ENCODE peak calls at places on chromosomes 12 and 14, in nine cellular contexts. H, X, Z, W, C, O, N, A and Q are unnamed samples.

GRCh38 chr12:13088503-13088902 is 15.0 kb downstream of the GSG1 start:
- DNase-seq in H (no peak), X (no peak), Z (no peak), W (no peak), C (no peak), O (no peak), N (no peak), A (no peak), Q (no peak)

GRCh38 chr14:103372552-103373304 is 12.5 kb upstream of the MARK3 start:
- DNase-seq in H (peak), X (peak), Z (peak), W (peak), C (no peak), O (peak), N (no peak), A (no peak), Q (no peak)

GRCh38 chr12:24769682-24770081 is 179.2 kb downstream of the BCAT1 start:
- DNase-seq in H (no peak), X (no peak), Z (no peak), W (no peak), C (no peak), O (no peak), N (no peak), A (no peak), Q (no peak)

GRCh38 chr12:12676605-12677004 is 19.4 kb downstream of the GPR19 start:
- DNase-seq in H (no peak), X (no peak), Z (no peak), W (no peak), C (no peak), O (no peak), N (no peak), A (no peak), Q (no peak)

GRCh38 chr14:22613091-22613695 is 15.1 kb downstream of the ABHD4 start:
- DNase-seq in H (no peak), X (no peak), Z (no peak), W (no peak), C (no peak), O (no peak), N (no peak), A (no peak), Q (no peak)

GRCh38 chr12:132429122-132429931 is 60.6 kb upstream of the FBRSL1 start:
- DNase-seq in H (no peak), X (no peak), Z (no peak), W (no peak), C (no peak), O (no peak), N (no peak), A (no peak), Q (peak)

GRCh38 chr12:39619316-39619659 is 315 bp downstream of the ABCD2 start:
- DNase-seq in H (no peak), X (no peak), Z (no peak), W (no peak), C (peak), O (no peak), N (no peak), A (peak), Q (peak)

GRCh38 chr14:89032086-89032649 is 207.7 kb downstream of the TTC8 start:
- DNase-seq in H (no peak), X (no peak), Z (no peak), W (no peak), C (no peak), O (no peak), N (no peak), A (no peak), Q (no peak)

GRCh38 chr12:132286912-132287311 is 42.5 kb downstream of the GALNT9 start:
- DNase-seq in H (peak), X (peak), Z (no peak), W (no peak), C (no peak), O (no peak), N (no peak), A (no peak), Q (no peak)

GRCh38 chr14:93970589-93970966 is 5.8 kb downstream of the ASB2 start:
- DNase-seq in H (peak), X (no peak), Z (no peak), W (no peak), C (peak), O (no peak), N (no peak), A (peak), Q (peak)

GRCh38 chr12:57008113-57008687 is 1.9 kb upstream of the ZBTB39 start:
- DNase-seq in H (peak), X (peak), Z (peak), W (no peak), C (no peak), O (no peak), N (no peak), A (peak), Q (peak)

GRCh38 chr14:79040742-79041249 is 870.6 kb downstream of the NRXN3 start:
- DNase-seq in H (no peak), X (no peak), Z (no peak), W (no peak), C (no peak), O (no peak), N (no peak), A (no peak), Q (no peak)

GRCh38 chr12:115791331-115791730 is 486.2 kb downstream of the MED13L start:
- DNase-seq in H (no peak), X (no peak), Z (no peak), W (no peak), C (no peak), O (no peak), N (no peak), A (no peak), Q (no peak)

GRCh38 chr14:50943261-50943942 is 881 bp downstream of the PYGL start:
- DNase-seq in H (peak), X (no peak), Z (no peak), W (no peak), C (no peak), O (no peak), N (peak), A (no peak), Q (no peak)

GRCh38 chr12:10501031-10501430 is 4.7 kb upstream of the EIF2S3B start:
- DNase-seq in H (peak), X (no peak), Z (no peak), W (no peak), C (no peak), O (peak), N (no peak), A (peak), Q (no peak)

GRCh38 chr14:60656755-60657608 is 7.7 kb upstream of the SIX1 start:
- DNase-seq in H (peak), X (no peak), Z (peak), W (no peak), C (no peak), O (no peak), N (no peak), A (peak), Q (peak)

GRCh38 chr12:47276253-47277070 is 196.7 kb upstream of the AMIGO2 start:
- DNase-seq in H (peak), X (no peak), Z (no peak), W (no peak), C (peak), O (peak), N (peak), A (peak), Q (no peak)

DNA sequence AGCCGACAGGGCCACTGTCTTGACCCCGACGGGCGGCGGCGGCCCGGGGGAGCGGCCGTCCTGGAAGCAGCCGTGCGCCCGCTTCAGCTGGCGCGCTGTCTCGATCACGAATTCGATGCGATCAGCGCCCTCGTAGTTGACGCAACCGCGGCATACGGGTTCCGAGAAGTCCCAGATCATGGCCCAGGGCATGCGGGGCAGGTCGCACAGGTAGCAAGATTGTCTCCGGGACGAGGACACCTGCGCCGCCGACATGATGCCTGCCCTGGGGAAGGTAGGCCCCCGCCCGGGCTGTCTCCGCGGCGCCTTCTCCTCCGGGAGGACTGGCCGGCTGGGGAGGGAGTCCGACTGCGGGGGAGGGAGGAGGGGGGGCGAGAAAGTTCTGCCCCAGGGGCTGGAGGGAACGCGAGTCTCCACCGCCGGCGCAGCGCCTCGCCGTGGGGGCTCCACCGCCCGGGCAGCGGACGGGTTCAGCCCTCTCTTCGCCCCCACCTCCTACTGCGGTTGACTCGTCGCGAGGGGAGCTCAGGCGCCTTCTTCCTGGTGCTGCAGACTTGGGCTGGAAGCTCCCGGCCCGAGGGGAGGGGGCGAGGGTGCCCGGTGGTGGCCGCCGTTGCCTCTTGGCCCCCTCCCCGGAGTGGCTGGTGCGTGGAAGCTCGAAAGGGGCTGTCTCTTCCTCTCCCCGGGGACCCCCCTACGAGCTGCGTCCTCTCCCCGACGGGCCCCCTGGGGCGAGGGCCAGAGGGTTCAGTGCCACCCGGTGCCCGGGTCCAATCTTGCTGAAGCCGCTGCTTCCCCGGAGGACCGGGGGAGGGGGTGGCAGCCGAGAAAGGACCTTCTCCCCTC is 747 bp downstream of the IRF2BPL start:
- DNase-seq in H (no peak), X (peak), Z (peak), W (no peak), C (peak), O (no peak), N (no peak), A (peak), Q (peak)
- TF ChIP-seq CTCF in H (peak), X (no peak), Z (peak), W (no peak), C (peak), O (peak), N (no peak), A (peak), Q (peak)

GRCh38 chr12:53688134-53688533 is 12.3 kb upstream of the ATP5MC2 start:
- DNase-seq in H (no peak), X (no peak), Z (no peak), W (no peak), C (no peak), O (no peak), N (no peak), A (no peak), Q (no peak)
- TF ChIP-seq CTCF in H (no peak), X (no peak), Z (no peak), W (no peak), C (no peak), O (no peak), N (no peak), A (no peak), Q (no peak)

GRCh38 chr14:105885561-105886320 is 359.4 kb downstream of the TMEM121 start:
- DNase-seq in H (no peak), X (no peak), Z (no peak), W (no peak), C (peak), O (no peak), N (no peak), A (no peak), Q (no peak)

GRCh38 chr14:105888151-105888550 is 361.8 kb downstream of the TMEM121 start:
- DNase-seq in H (no peak), X (no peak), Z (no peak), W (no peak), C (peak), O (no peak), N (no peak), A (no peak), Q (no peak)

GRCh38 chr14:105882626-105883025 is 356.2 kb downstream of the TMEM121 start:
- DNase-seq in H (no peak), X (no peak), Z (no peak), W (no peak), C (peak), O (no peak), N (no peak), A (no peak), Q (no peak)

GRCh38 chr14:105883066-105884005 is 357.0 kb downstream of the TMEM121 start:
- DNase-seq in H (no peak), X (no peak), Z (no peak), W (no peak), C (peak), O (no peak), N (no peak), A (no peak), Q (no peak)

DNA sequence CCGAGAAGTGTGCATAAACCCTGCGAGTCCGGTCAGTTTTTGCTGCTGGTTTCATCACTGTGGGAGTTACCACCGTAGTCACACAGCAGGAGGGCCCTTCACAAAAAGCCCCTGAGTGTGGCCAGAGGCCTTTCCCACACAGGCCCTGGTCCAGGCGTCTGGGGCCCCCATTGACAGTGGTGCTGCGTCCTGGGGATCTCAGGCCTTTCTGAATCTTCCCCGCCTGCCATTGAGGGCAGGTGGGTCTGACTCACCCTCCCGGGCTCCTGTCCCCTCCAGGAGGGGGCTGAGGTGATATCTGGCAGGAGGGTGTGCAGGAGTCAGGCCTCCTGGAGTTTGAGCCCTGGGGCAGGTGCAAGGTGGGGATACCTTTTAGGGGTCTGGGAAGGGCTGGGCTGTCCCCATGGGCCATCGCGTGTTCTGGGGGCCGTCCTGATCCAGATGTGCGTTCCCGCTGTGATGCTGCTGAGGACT is 358.5 kb downstream of the TMEM121 start:
- DNase-seq in H (no peak), X (no peak), Z (no peak), W (no peak), C (peak), O (no peak), N (no peak), A (no peak), Q (no peak)
- TF ChIP-seq CTCF in H (no peak), X (no peak), Z (no peak), W (no peak), C (no peak), O (no peak), N (no peak), A (no peak), Q (no peak)

GRCh38 chr14:54689928-54690327 is 123.0 kb downstream of the SAMD4A start:
- DNase-seq in H (no peak), X (no peak), Z (no peak), W (no peak), C (no peak), O (no peak), N (no peak), A (no peak), Q (no peak)

GRCh38 chr14:54686219-54686870 is 119.4 kb downstream of the SAMD4A start:
- DNase-seq in H (no peak), X (peak), Z (peak), W (peak), C (no peak), O (peak), N (peak), A (no peak), Q (no peak)

GRCh38 chr14:54686871-54687749 is 120.2 kb downstream of the SAMD4A start:
- DNase-seq in H (no peak), X (no peak), Z (no peak), W (no peak), C (no peak), O (no peak), N (no peak), A (no peak), Q (no peak)

GRCh38 chr14:54688229-54688628 is 121.3 kb downstream of the SAMD4A start:
- DNase-seq in H (no peak), X (no peak), Z (no peak), W (no peak), C (no peak), O (no peak), N (no peak), A (no peak), Q (no peak)

GRCh38 chr14:54687750-54688119 is 120.8 kb downstream of the SAMD4A start:
- DNase-seq in H (no peak), X (no peak), Z (no peak), W (no peak), C (no peak), O (no peak), N (no peak), A (no peak), Q (no peak)
- TF ChIP-seq CTCF in H (no peak), X (no peak), Z (no peak), W (no peak), C (no peak), O (no peak), N (no peak), A (no peak), Q (no peak)

GRCh38 chr12:60257063-60257462 is 661.2 kb downstream of the SLC16A7 start:
- DNase-seq in H (peak), X (peak), Z (peak), W (no peak), C (no peak), O (peak), N (no peak), A (no peak), Q (no peak)
- TF ChIP-seq CTCF in H (no peak), X (peak), Z (no peak), W (no peak), C (no peak), O (peak), N (no peak), A (no peak), Q (peak)

GRCh38 chr14:56117765-56118610 is at the start of gene PELI2:
- DNase-seq in H (no peak), X (peak), Z (peak), W (no peak), C (peak), O (no peak), N (peak), A (peak), Q (peak)
- TF ChIP-seq CTCF in H (no peak), X (peak), Z (no peak), W (peak), C (no peak), O (peak), N (no peak), A (no peak), Q (no peak)

DNA sequence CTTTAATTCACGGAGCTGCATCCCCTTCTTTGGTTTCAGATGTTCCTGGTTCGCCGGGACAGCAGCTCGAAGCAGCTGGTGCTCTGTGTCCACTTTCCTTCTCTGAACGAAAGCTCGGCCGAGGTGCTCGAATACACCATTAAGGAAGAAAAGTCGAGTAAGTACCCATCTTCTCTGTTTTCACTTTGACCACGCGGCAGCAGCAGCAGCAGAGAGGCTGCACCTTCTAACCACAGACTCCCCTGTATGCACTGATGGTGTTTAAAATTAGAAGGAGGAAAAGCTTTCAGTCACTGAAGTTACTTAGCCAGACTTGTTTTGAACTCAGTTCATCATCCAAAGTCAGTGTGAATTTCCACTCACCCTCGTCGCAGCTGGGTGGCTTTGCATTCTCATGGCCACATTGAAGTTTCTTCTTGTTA is 63.8 kb downstream of the RIN3 start:
- DNase-seq in H (no peak), X (no peak), Z (no peak), W (no peak), C (peak), O (no peak), N (no peak), A (no peak), Q (no peak)
- TF ChIP-seq CTCF in H (no peak), X (no peak), Z (no peak), W (no peak), C (no peak), O (no peak), N (no peak), A (no peak), Q (no peak)

GRCh38 chr12:65511134-65511912 is 232.8 kb downstream of the MSRB3 start:
- DNase-seq in H (no peak), X (no peak), Z (no peak), W (no peak), C (no peak), O (no peak), N (no peak), A (no peak), Q (no peak)
- TF ChIP-seq CTCF in H (no peak), X (no peak), Z (no peak), W (no peak), C (no peak), O (no peak), N (no peak), A (no peak), Q (no peak)

DNA sequence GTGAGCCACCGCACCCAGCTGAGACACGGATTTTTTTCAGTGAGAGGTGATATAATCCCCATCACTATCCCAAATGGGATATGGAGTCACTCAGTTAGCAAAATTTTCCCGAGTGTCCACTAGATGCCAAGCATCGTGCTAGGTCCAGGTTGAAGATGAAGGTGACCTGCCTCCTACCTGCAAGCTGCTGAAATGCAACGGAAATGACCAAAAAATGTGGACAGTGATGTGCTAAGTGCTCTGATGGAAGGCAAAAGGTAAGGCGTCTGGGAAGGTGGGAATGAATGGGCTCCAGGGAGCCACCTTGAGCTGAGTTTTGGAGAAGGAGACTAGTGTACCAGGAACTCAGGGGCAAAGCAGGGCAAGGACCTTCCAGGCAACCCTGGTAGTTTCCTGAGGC is 64.6 kb downstream of the CALM1 start:
- DNase-seq in H (no peak), X (no peak), Z (no peak), W (no peak), C (no peak), O (no peak), N (no peak), A (no peak), Q (no peak)
- TF ChIP-seq CTCF in H (no peak), X (no peak), Z (no peak), W (no peak), C (no peak), O (peak), N (no peak), A (no peak), Q (no peak)